ENCODE peak calls at places on chromosome 2, in six cellular contexts. R is H4, T is hypothalamus, Q is anterior cingulate cortex, Y is body of pancreas, J is EL. N is an unnamed sample.

GRCh38 chr2:72115361-72116080 is 32.1 kb downstream of the CYP26B1 start:
- DNase-seq in J (peak), Q (no peak), Y (no peak), T (no peak), R (peak), N (no peak)

GRCh38 chr2:11584530-11585056 is 50.7 kb downstream of the GREB1 start:
- DNase-seq in T (no peak), R (no peak), J (no peak), Y (no peak), Q (no peak), N (no peak)

GRCh38 chr2:168643979-168644378 is 158.5 kb upstream of the NOSTRIN start:
- DNase-seq in Y (no peak), T (no peak), J (no peak), Q (no peak), R (no peak), N (no peak)

GRCh38 chr2:161134547-161135518 is 25.4 kb upstream of the TANK start:
- DNase-seq in R (no peak), J (peak), Q (no peak), Y (peak), T (peak), N (no peak)

GRCh38 chr2:207768168-207768890 is 1.4 kb downstream of the FZD5 start:
- DNase-seq in Y (peak), T (no peak), R (no peak), J (peak), Q (no peak), N (peak)

GRCh38 chr2:80525152-80525551 is 220.6 kb upstream of the LRRTM1 start:
- DNase-seq in R (no peak), J (no peak), Y (no peak), T (no peak), Q (no peak), N (peak)

GRCh38 chr2:49259926-49260325 is 105.6 kb upstream of the FSHR start:
- DNase-seq in T (no peak), Y (no peak), J (no peak), R (no peak), Q (no peak), N (no peak)

GRCh38 chr2:20514596-20515269 is 67.9 kb downstream of the RHOB start:
- DNase-seq in Y (no peak), Q (no peak), R (peak), T (no peak), J (peak), N (no peak)

GRCh38 chr2:32932825-32933755 is 13.7 kb upstream of the LTBP1 start:
- DNase-seq in T (no peak), J (no peak), Y (no peak), Q (no peak), R (no peak), N (no peak)

N was measured in GM12865.